ENCODE peak calls at places on chromosomes 4 and X, in seven cellular contexts. T is ovary, H is upper lobe of left lung, D is A549, X is right lobe of liver, Z is transverse colon, A is spleen. N is an unnamed sample.

GRCh38 chr4:23368081-23368697 is 521.7 kb downstream of the PPARGC1A start:
- DNase-seq in T (no peak), H (no peak), D (no peak), X (peak), Z (peak), A (no peak), N (no peak)

GRCh38 chr4:38590017-38590416 is 74.0 kb upstream of the KLF3 start:
- DNase-seq in T (no peak), H (no peak), D (no peak), X (no peak), Z (no peak), A (no peak), N (no peak)

GRCh38 chr4:109313168-109314133 is 11.0 kb upstream of the COL25A1 start:
- DNase-seq in T (no peak), H (no peak), D (no peak), X (no peak), Z (no peak), A (no peak), N (no peak)

GRCh38 chrX:8042304-8042703 is 115.1 kb upstream of the PNPLA4 start:
- DNase-seq in T (no peak), H (no peak), D (peak), X (no peak), Z (no peak), A (no peak), N (no peak)

GRCh38 chr4:138643827-138644226 is 371.8 kb upstream of the NOCT start:
- DNase-seq in T (no peak), H (no peak), D (no peak), X (no peak), Z (no peak), A (no peak), N (no peak)

GRCh38 chr4:155578219-155578618 is 88.4 kb upstream of the GUCY1A1 start:
- DNase-seq in T (no peak), H (no peak), D (no peak), X (no peak), Z (no peak), A (no peak), N (no peak)

GRCh38 chrX:1093112-1093511 is 119.3 kb downstream of the CRLF2 start:
- DNase-seq in T (no peak), H (no peak), D (no peak), X (peak), Z (no peak), A (peak), N (no peak)

GRCh38 chr4:98518555-98519267 is 139.7 kb downstream of the TSPAN5 start:
- DNase-seq in T (no peak), H (no peak), D (no peak), X (no peak), Z (no peak), A (no peak), N (no peak)

GRCh38 chr4:139144161-139144859 is 32.7 kb downstream of the ELF2 start:
- DNase-seq in T (no peak), H (no peak), D (no peak), X (no peak), Z (peak), A (peak), N (peak)

GRCh38 chr4:175767130-175767529 is 44.9 kb downstream of the GPM6A start:
- DNase-seq in T (no peak), H (no peak), D (no peak), X (no peak), Z (no peak), A (no peak), N (no peak)

GRCh38 chr4:33882246-33882990 is 2361.9 kb downstream of the ARAP2 start:
- DNase-seq in T (no peak), H (no peak), D (no peak), X (no peak), Z (no peak), A (no peak), N (no peak)

GRCh38 chr4:128979934-128980333 is 113.4 kb downstream of the SCLT1 start:
- DNase-seq in T (no peak), H (no peak), D (peak), X (no peak), Z (no peak), A (no peak), N (no peak)

GRCh38 chrX:15418041-15418706 is 34.0 kb upstream of the VEGFD start:
- DNase-seq in T (no peak), H (no peak), D (no peak), X (no peak), Z (no peak), A (no peak), N (no peak)

GRCh38 chr4:151753056-151753455 is 7.8 kb downstream of the GATB start:
- DNase-seq in T (no peak), H (no peak), D (no peak), X (no peak), Z (no peak), A (no peak), N (no peak)

GRCh38 chrX:129706395-129707072 is 32.2 kb upstream of the XPNPEP2 start:
- DNase-seq in T (no peak), H (peak), D (no peak), X (no peak), Z (no peak), A (no peak), N (no peak)

GRCh38 chr4:68278045-68278444 is 32.6 kb upstream of the TMPRSS11B start:
- DNase-seq in T (no peak), H (no peak), D (no peak), X (no peak), Z (no peak), A (no peak), N (no peak)
- H3K27ac ChIP-seq in T (no peak), H (no peak), D (no peak), X (no peak), Z (no peak), A (no peak), N (no peak)

GRCh38 chr4:117096886-117097285 is 11.5 kb upstream of the TRAM1L1 start:
- DNase-seq in T (no peak), H (no peak), D (no peak), X (no peak), Z (no peak), A (no peak), N (no peak)
- H3K4me3 ChIP-seq in T (no peak), H (no peak), D (no peak), X (no peak), Z (no peak), A (no peak), N (no peak)

GRCh38 chrX:100928660-100929613 is at the start of gene XKRX:
- DNase-seq in T (peak), H (peak), D (peak), X (peak), Z (peak), A (peak), N (peak)
- TF ChIP-seq POLR2A in T (no peak), H (no peak), D (no peak), X (no peak), Z (peak), A (no peak), N (no peak)

GRCh38 chr4:74039065-74039763 is 725 bp upstream of the CXCL3 start:
- DNase-seq in T (no peak), H (no peak), D (no peak), X (no peak), Z (no peak), A (no peak), N (peak)
- H3K27ac ChIP-seq in T (no peak), H (peak), D (peak), X (peak), Z (peak), A (peak), N (peak)

N was measured in tibial nerve.